ENCODE peak calls at places on chromosomes 13 and 19, in seven cellular contexts. W is T-helper 2 cell, H is endothelial cell, P is fibroblast of pulmonary artery, N is T-helper 1 cell, T is GM12892, R is T-cell. Y is an unnamed sample.
A peak's percentile ranks its signal among the peaks of the same experiment; 100 is the strongest.

GRCh38 chr13:21453352-21454089 is 5.6 kb downstream of the ZDHHC20 start:
- DNase-seq in R (no peak), P (no peak), W (no peak), N (no peak), H (no peak), T (no peak), Y (no peak)

GRCh38 chr19:44903216-44903601 is 2.4 kb upstream of the APOE start:
- DNase-seq in R (no peak), W (no peak), N (no peak), T (no peak), P (no peak), H (no peak), Y (no peak)

GRCh38 chr13:20390526-20391175 is 135.0 kb downstream of the CRYL1 start:
- DNase-seq in N (no peak), P (no peak), R (no peak), T (no peak), W (no peak), H (no peak), Y (no peak)

GRCh38 chr13:109782066-109782822 is 4.1 kb downstream of the IRS2 start:
- DNase-seq in P (no peak), W (no peak), T (no peak), N (no peak), R (no peak), H (no peak), Y (no peak)

GRCh38 chr19:43527860-43528622 is 1.0 kb upstream of the ETHE1 start:
- DNase-seq in P (no peak), N (no peak), W (peak; percentile 32), R (no peak), H (no peak), T (no peak), Y (no peak)

GRCh38 chr13:113506025-113506685 is 15.6 kb upstream of the DCUN1D2 start:
- DNase-seq in T (no peak), R (no peak), W (no peak), P (no peak), H (no peak), N (no peak), Y (no peak)

GRCh38 chr13:98284677-98285076 is 107.6 kb upstream of the RNF113B start:
- DNase-seq in R (no peak), T (no peak), N (no peak), P (no peak), H (no peak), W (no peak), Y (no peak)

GRCh38 chr13:41136396-41137031 is 3.9 kb upstream of the KBTBD6 start:
- DNase-seq in W (no peak), N (no peak), P (no peak), H (no peak), T (no peak), R (no peak), Y (no peak)

GRCh38 chr19:10784257-10784656 is 51.8 kb downstream of the TMED1 start:
- DNase-seq in R (no peak), P (no peak), N (no peak), W (no peak), H (no peak), T (no peak), Y (no peak)

GRCh38 chr19:4722671-4723464 is 774 bp downstream of the DPP9 start:
- DNase-seq in P (peak; percentile 83), N (no peak), R (peak; percentile 10), W (peak; percentile 67), H (no peak), T (no peak), Y (no peak)

GRCh38 chr19:3785464-3785937 is 680 bp downstream of the MATK start:
- DNase-seq in R (no peak), T (no peak), N (no peak), W (no peak), P (no peak), H (no peak), Y (no peak)

GRCh38 chr13:59086147-59086546 is 1077.6 kb downstream of the DIAPH3 start:
- DNase-seq in T (no peak), N (no peak), P (peak; percentile 67), R (no peak), H (no peak), W (no peak), Y (no peak)

GRCh38 chr19:49894879-49895565 is 1.7 kb downstream of the IL4I1 start:
- DNase-seq in H (no peak), R (no peak), T (peak; percentile 73), N (no peak), P (no peak), W (no peak), Y (no peak)

GRCh38 chr13:101291216-101291615 is 125.1 kb downstream of the NALCN start:
- DNase-seq in W (no peak), P (no peak), H (no peak), R (no peak), N (no peak), T (no peak), Y (no peak)

GRCh38 chr13:113781571-113781970 is 22.5 kb downstream of the TMEM255B start:
- DNase-seq in W (no peak), N (no peak), R (no peak), T (no peak), P (no peak), H (no peak), Y (no peak)

GRCh38 chr19:17424743-17425365 is 5.0 kb downstream of the MVB12A start:
- DNase-seq in N (no peak), H (peak; percentile 80), W (peak; percentile 42), R (no peak), P (peak; percentile 53), T (no peak), Y (no peak)

GRCh38 chr13:28044608-28045007 is 55.8 kb downstream of the FLT3 start:
- DNase-seq in R (no peak), N (no peak), T (no peak), W (no peak), P (no peak), H (no peak), Y (no peak)

Y was measured in GM18507.